ENCODE peak calls at places on chromosomes 7 and 10, in six cellular contexts. F is adrenal gland, L is ovary, O is gastrocnemius medialis, Y is stomach, H is vagina. V is an unnamed sample.

GRCh38 chr7:128221929-128222403 is 19.1 kb upstream of the LEP start:
- DNase-seq in L (no peak), Y (no peak), O (no peak), H (no peak), F (peak; percentile 63), V (no peak)

GRCh38 chr7:106757846-106758245 is 96.9 kb upstream of the CCDC71L start:
- DNase-seq in H (no peak), L (no peak), O (peak; percentile 6), Y (no peak), F (peak; percentile 68), V (peak; percentile 24)

GRCh38 chr7:26925768-26926167 is 61.4 kb upstream of the SKAP2 start:
- DNase-seq in L (no peak), F (no peak), Y (no peak), O (no peak), H (no peak), V (no peak)

GRCh38 chr7:4731803-4732202 is 43.6 kb upstream of the AP5Z1 start:
- DNase-seq in H (no peak), L (no peak), Y (no peak), O (no peak), F (no peak), V (no peak)

GRCh38 chr10:110207805-110208613 is 604 bp downstream of the MXI1 start:
- DNase-seq in O (peak; percentile 10), L (peak; percentile 69), Y (peak; percentile 37), F (peak; percentile 51), H (no peak), V (peak; percentile 52)

GRCh38 chr10:3803884-3804741 is 19.1 kb upstream of the KLF6 start:
- DNase-seq in F (no peak), H (peak; percentile 83), L (no peak), Y (no peak), O (no peak), V (no peak)

GRCh38 chr10:25105753-25106260 is 69.0 kb upstream of the GPR158 start:
- DNase-seq in O (no peak), H (no peak), L (no peak), Y (no peak), F (no peak), V (no peak)

GRCh38 chr7:38185938-38186337 is 7.9 kb downstream of the STARD3NL start:
- DNase-seq in F (no peak), L (no peak), H (no peak), O (no peak), Y (no peak), V (no peak)

GRCh38 chr7:22979861-22980260 is 34.1 kb downstream of the HYCC1 start:
- DNase-seq in H (no peak), Y (no peak), F (no peak), O (no peak), L (no peak), V (no peak)

GRCh38 chr10:57119690-57120089 is 758.6 kb upstream of the ZWINT start:
- DNase-seq in O (no peak), F (no peak), H (no peak), L (no peak), Y (no peak), V (no peak)

GRCh38 chr7:83301416-83301815 is 138.7 kb upstream of the PCLO start:
- DNase-seq in H (no peak), O (no peak), Y (no peak), F (no peak), L (no peak), V (no peak)

GRCh38 chr10:43879742-43880141 is 231.1 kb upstream of the ZNF32 start:
- DNase-seq in L (no peak), Y (no peak), O (no peak), F (no peak), H (no peak), V (no peak)

GRCh38 chr10:82091413-82091812 is 216.4 kb downstream of the NRG3 start:
- DNase-seq in Y (no peak), H (no peak), F (no peak), O (no peak), L (no peak), V (no peak)

GRCh38 chr10:63628526-63629362 is 107.5 kb downstream of the REEP3 start:
- DNase-seq in O (peak; percentile 34), Y (peak; percentile 60), F (peak; percentile 64), L (peak; percentile 55), H (peak; percentile 90), V (peak; percentile 52)

GRCh38 chr10:86340176-86340990 is 26.2 kb downstream of the GRID1 start:
- DNase-seq in H (no peak), O (no peak), F (no peak), Y (no peak), L (peak; percentile 9), V (no peak)

GRCh38 chr7:1668486-1668931 is 1.6 kb upstream of the ELFN1 start:
- DNase-seq in O (no peak), H (no peak), L (peak; percentile 8), F (no peak), Y (no peak), V (peak; percentile 11)

GRCh38 chr10:89389254-89389653 is 3.2 kb upstream of the IFIT1 start:
- DNase-seq in Y (no peak), L (no peak), F (no peak), H (no peak), O (no peak), V (no peak)

GRCh38 chr10:5628366-5628765 is 38.0 kb downstream of the ASB13 start:
- DNase-seq in H (no peak), O (no peak), F (no peak), L (no peak), Y (no peak), V (peak; percentile 59)

GRCh38 chr10:43278216-43278615 is 11.4 kb upstream of the RASGEF1A start:
- DNase-seq in O (no peak), Y (no peak), L (no peak), H (no peak), F (no peak), V (no peak)

GRCh38 chr10:59831658-59832503 is 74.5 kb downstream of the CCDC6 start:
- DNase-seq in L (no peak), O (no peak), Y (no peak), F (no peak), H (no peak), V (no peak)

GRCh38 chr10:8254350-8254749 is 199.9 kb downstream of the GATA3 start:
- DNase-seq in F (no peak), Y (no peak), H (no peak), L (no peak), O (no peak), V (no peak)

GRCh38 chr7:148356303-148356702 is 234.3 kb upstream of the C7orf33 start:
- DNase-seq in L (peak; percentile 65), Y (no peak), F (peak; percentile 75), H (no peak), O (peak; percentile 33), V (peak; percentile 67)

GRCh38 chr7:19117081-19117869 is at the start of gene TWIST1:
- DNase-seq in L (peak; percentile 53), F (peak; percentile 80), Y (no peak), O (no peak), H (peak; percentile 90), V (peak; percentile 72)

GRCh38 chr7:27433581-27433980 is 191.0 kb downstream of the EVX1 start:
- DNase-seq in H (no peak), F (no peak), L (no peak), Y (no peak), O (no peak), V (no peak)

GRCh38 chr10:102501201-102502028 is 1.1 kb downstream of the ACTR1A start:
- DNase-seq in L (no peak), H (no peak), O (no peak), Y (no peak), F (peak; percentile 31), V (no peak)

GRCh38 chr7:66522518-66522917 is 106.2 kb upstream of the KCTD7 start:
- DNase-seq in L (no peak), Y (no peak), H (no peak), O (no peak), F (peak; percentile 44), V (no peak)

GRCh38 chr7:12199363-12199762 is 11.7 kb upstream of the TMEM106B start:
- DNase-seq in L (no peak), Y (no peak), F (no peak), O (no peak), H (no peak), V (no peak)

GRCh38 chr7:2880051-2880450 is 35.9 kb upstream of the GNA12 start:
- DNase-seq in O (no peak), H (no peak), L (no peak), F (no peak), Y (no peak), V (no peak)

GRCh38 chr10:132707776-132708171 is 78.2 kb downstream of the NKX6-2 start:
- DNase-seq in Y (no peak), L (peak; percentile 1), O (no peak), F (no peak), H (no peak), V (no peak)

GRCh38 chr7:140924019-140924820 is 509 bp downstream of the BRAF start:
- DNase-seq in L (peak; percentile 76), Y (peak; percentile 75), H (peak; percentile 92), O (peak; percentile 49), F (peak; percentile 72), V (peak; percentile 66)
- TF ChIP-seq CTCF in L (no peak), Y (no peak), H (peak; percentile 11), O (peak; percentile 61), F (peak; percentile 12), V (peak; percentile 44)

DNA sequence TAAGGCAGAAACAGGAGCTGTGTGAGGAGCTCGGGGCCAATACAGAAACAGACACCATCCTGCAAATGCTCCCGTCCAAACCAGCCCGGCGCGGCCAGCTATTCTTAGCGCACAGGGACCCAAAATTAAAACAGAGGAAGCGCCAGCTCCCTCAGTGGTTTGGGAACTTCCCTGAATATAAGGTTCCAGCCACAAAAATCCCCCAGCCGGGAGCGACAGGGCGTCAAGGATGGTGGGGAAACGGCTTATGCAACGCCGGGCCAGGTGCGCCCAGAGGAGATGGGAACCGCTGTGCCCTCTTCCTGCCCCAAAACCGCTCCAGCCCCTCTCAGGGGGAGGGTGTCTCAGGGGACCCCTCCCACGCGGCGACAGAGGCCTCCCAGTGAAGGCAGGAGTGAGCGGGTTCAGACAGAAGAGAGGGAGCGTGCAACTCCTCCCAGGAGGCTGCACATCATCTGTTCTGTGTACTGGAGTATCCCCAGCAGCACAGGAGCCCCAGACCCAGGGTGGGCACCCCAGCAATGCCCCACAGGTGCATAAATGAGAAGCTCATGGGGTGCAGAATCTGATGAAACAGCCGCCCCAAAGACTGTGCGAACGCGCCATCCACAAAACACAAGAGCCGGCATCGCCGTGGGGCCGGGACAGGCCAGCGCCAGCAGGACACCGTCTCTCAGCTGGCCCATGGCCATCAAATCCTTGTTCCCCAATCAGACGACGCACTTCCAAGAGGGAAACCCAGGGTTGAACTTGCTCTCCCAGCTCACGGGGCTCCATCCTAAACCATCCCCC is 73.9 kb upstream of the PDGFA start:
- DNase-seq in L (no peak), Y (no peak), O (no peak), H (no peak), F (no peak), V (no peak)
- TF ChIP-seq POLR2A in L (no peak), Y (no peak), O (no peak), H (no peak), F (no peak), V (no peak)

DNA sequence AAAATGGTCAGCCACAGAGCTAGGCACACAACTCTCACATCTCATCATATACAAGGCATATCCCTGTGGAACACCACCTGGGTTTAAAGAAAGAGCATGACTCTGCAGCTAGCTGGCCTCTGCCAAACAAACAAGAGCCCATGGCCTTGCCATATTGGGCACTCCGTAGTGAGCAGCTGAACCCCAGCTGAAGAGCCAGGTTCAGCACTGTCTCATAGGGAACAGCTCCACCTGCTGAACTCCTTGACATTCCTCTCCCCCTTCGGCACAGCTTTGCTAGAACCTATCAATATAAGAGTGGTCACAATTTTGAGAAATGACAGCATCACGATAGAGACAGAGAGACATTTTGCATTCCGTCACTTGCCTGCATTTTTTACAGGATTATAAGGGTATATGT is 20.0 kb downstream of the SORCS1 start:
- DNase-seq in O (no peak), Y (no peak), F (no peak), H (no peak), L (no peak), V (no peak)
- TF ChIP-seq CTCF in O (no peak), Y (no peak), F (no peak), H (no peak), L (no peak), V (no peak)

GRCh38 chr7:149624419-149625338 is 127.1 kb upstream of the ZNF746 start:
- DNase-seq in H (peak; percentile 91), L (peak; percentile 87), Y (peak; percentile 96), O (peak; percentile 87), F (peak; percentile 94), V (peak; percentile 88)
- TF ChIP-seq POLR2A in H (no peak), L (peak; percentile 54), Y (peak; percentile 10), O (peak; percentile 76), F (peak; percentile 93), V (peak; percentile 73)

V was measured in uterus.